ENCODE peak calls at places on chromosomes 3 and 15, in four cellular contexts. D, I, Z and Y are unnamed samples.

GRCh38 chr15:24678485-24678884 is 2.9 kb downstream of the NPAP1 start:
- DNase-seq in D (no peak), I (no peak), Z (no peak), Y (no peak)

GRCh38 chr3:42476225-42477160 is 25.9 kb upstream of the VIPR1 start:
- DNase-seq in Z (no peak), I (no peak), D (no peak), Y (no peak)

GRCh38 chr3:123431658-123432323 is 17.1 kb downstream of the ADCY5 start:
- DNase-seq in I (no peak), Z (no peak), D (peak), Y (no peak)

GRCh38 chr3:37712918-37713819 is 148.5 kb upstream of the CTDSPL start:
- DNase-seq in Z (peak), D (no peak), I (no peak), Y (no peak)

GRCh38 chr3:195873971-195874370 is 34.4 kb downstream of the TNK2 start:
- DNase-seq in D (no peak), Z (no peak), I (no peak), Y (no peak)

GRCh38 chr15:25439456-25439836 is 622 bp upstream of the UBE3A start:
- DNase-seq in I (no peak), D (no peak), Z (peak), Y (no peak)

GRCh38 chr3:123745184-123745855 is 138.8 kb downstream of the MYLK start:
- DNase-seq in Z (no peak), D (no peak), I (no peak), Y (no peak)

GRCh38 chr3:117399311-117400068 is 689.9 kb downstream of the TUSC7 start:
- DNase-seq in Z (no peak), I (no peak), D (peak), Y (peak)

GRCh38 chr3:9111349-9112265 is 137.8 kb downstream of the SRGAP3 start:
- DNase-seq in Z (no peak), I (no peak), D (peak), Y (peak)

GRCh38 chr3:48119495-48120193 is 68.6 kb downstream of the CDC25A start:
- DNase-seq in I (no peak), D (no peak), Z (no peak), Y (no peak)

GRCh38 chr15:79408041-79408440 is 24.1 kb upstream of the MINAR1 start:
- DNase-seq in I (no peak), D (no peak), Z (no peak), Y (no peak)

GRCh38 chr3:14158370-14158769 is 20.0 kb downstream of the XPC start:
- DNase-seq in I (no peak), D (no peak), Z (no peak), Y (no peak)

GRCh38 chr3:193305356-193305755 is 64.3 kb downstream of the PLAAT1 start:
- DNase-seq in I (no peak), D (no peak), Z (no peak), Y (no peak)

GRCh38 chr3:178381555-178381954 is 154.7 kb upstream of the KCNMB2 start:
- DNase-seq in I (no peak), D (no peak), Z (no peak), Y (no peak)

GRCh38 chr15:33243869-33244268 is 49.4 kb upstream of the FMN1 start:
- DNase-seq in D (no peak), I (no peak), Z (peak), Y (no peak)

GRCh38 chr3:125140817-125141595 is 71.5 kb downstream of the SLC12A8 start:
- DNase-seq in Z (no peak), I (no peak), D (no peak), Y (no peak)

GRCh38 chr3:58742239-58742638 is 75.7 kb upstream of the FAM3D start:
- DNase-seq in Z (no peak), D (no peak), I (no peak), Y (no peak)

GRCh38 chr3:172221550-172221949 is 182.2 kb downstream of the FNDC3B start:
- DNase-seq in D (no peak), Z (peak), I (no peak), Y (no peak)